ENCODE peak calls at places on chromosomes 7 and 10, in eight cellular contexts. W is HCT116, L is stomach, O is body of pancreas, U is sigmoid colon, C is transverse colon, P is adrenal gland, X is H54. Q is an unnamed sample.

GRCh38 chr7:47484923-47485639 is 96.8 kb downstream of the TNS3 start:
- DNase-seq in O (no peak), P (no peak), U (no peak), X (no peak), W (no peak), C (no peak), L (no peak), Q (no peak)

GRCh38 chr10:106320078-106320477 is 844.4 kb downstream of the SORCS1 start:
- DNase-seq in O (no peak), U (no peak), W (no peak), L (no peak), C (no peak), X (no peak), P (no peak), Q (no peak)

GRCh38 chr7:5430612-5430947 is 6.9 kb upstream of the TNRC18 start:
- DNase-seq in C (no peak), X (no peak), P (no peak), O (no peak), L (no peak), U (no peak), W (no peak), Q (no peak)

GRCh38 chr10:106795619-106796018 is 368.9 kb downstream of the SORCS1 start:
- DNase-seq in C (peak; percentile 19), O (peak; percentile 48), L (no peak), W (no peak), P (peak; percentile 60), U (peak; percentile 77), X (no peak), Q (peak; percentile 18)

GRCh38 chr7:148746139-148746538 is 47.4 kb downstream of the CUL1 start:
- DNase-seq in W (no peak), O (no peak), L (no peak), C (no peak), U (no peak), P (no peak), X (no peak), Q (no peak)

GRCh38 chr7:43942997-43943701 is 16.9 kb downstream of the UBE2D4 start:
- DNase-seq in X (no peak), O (peak; percentile 72), U (peak; percentile 27), C (peak; percentile 33), P (no peak), W (no peak), L (peak; percentile 28), Q (no peak)

GRCh38 chr7:78970440-78970916 is 483.0 kb downstream of the MAGI2 start:
- DNase-seq in X (no peak), L (no peak), W (no peak), U (no peak), P (no peak), C (no peak), O (no peak), Q (no peak)

GRCh38 chr10:65275296-65275695 is 1650.5 kb upstream of the LRRTM3 start:
- DNase-seq in U (no peak), P (no peak), C (no peak), L (no peak), W (no peak), X (no peak), O (no peak), Q (no peak)

GRCh38 chr7:117250245-117250644 is 72.6 kb downstream of the WNT2 start:
- DNase-seq in O (no peak), X (no peak), C (no peak), W (no peak), U (no peak), P (no peak), L (no peak), Q (no peak)

GRCh38 chr10:124669824-124670654 is 74.1 kb downstream of the FAM53B start:
- DNase-seq in U (no peak), O (no peak), X (no peak), W (no peak), L (no peak), C (no peak), P (no peak), Q (no peak)

GRCh38 chr7:38169862-38170261 is 8.2 kb upstream of the STARD3NL start:
- DNase-seq in C (no peak), P (no peak), U (peak; percentile 73), L (no peak), X (peak; percentile 78), O (peak; percentile 42), W (no peak), Q (no peak)

GRCh38 chr10:75272896-75273295 is 37.1 kb upstream of the COMTD1 start:
- DNase-seq in U (no peak), P (peak; percentile 84), L (peak; percentile 57), O (peak; percentile 45), X (no peak), C (no peak), W (no peak), Q (no peak)

GRCh38 chr7:106039486-106040060 is 72.5 kb downstream of the SYPL1 start:
- DNase-seq in X (no peak), W (no peak), U (peak; percentile 88), C (peak; percentile 26), L (no peak), O (no peak), P (no peak), Q (no peak)

GRCh38 chr10:33697016-33697415 is 362.5 kb upstream of the NRP1 start:
- DNase-seq in O (no peak), U (no peak), W (no peak), X (no peak), L (no peak), C (no peak), P (no peak), Q (no peak)

GRCh38 chr7:90579181-90579688 is 16.9 kb upstream of the CDK14 start:
- DNase-seq in P (no peak), O (no peak), W (no peak), X (no peak), C (no peak), L (no peak), U (no peak), Q (no peak)

GRCh38 chr10:71274901-71275796 is 43.9 kb upstream of the SLC29A3 start:
- DNase-seq in X (no peak), C (no peak), O (no peak), U (no peak), L (no peak), W (no peak), P (no peak), Q (no peak)

GRCh38 chr7:130352335-130353074 is 7.9 kb downstream of the CPA5 start:
- DNase-seq in O (no peak), X (no peak), P (peak; percentile 76), L (no peak), U (no peak), C (no peak), W (no peak), Q (no peak)

GRCh38 chr10:110209926-110210662 is 2.7 kb downstream of the MXI1 start:
- DNase-seq in W (no peak), X (no peak), L (peak; percentile 71), U (peak; percentile 90), O (peak; percentile 61), C (peak; percentile 64), P (peak; percentile 84), Q (peak; percentile 85)

GRCh38 chr7:16123117-16123770 is 298.1 kb downstream of the CRPPA start:
- DNase-seq in O (no peak), X (no peak), C (no peak), P (no peak), L (no peak), U (no peak), W (no peak), Q (no peak)

GRCh38 chr10:113073549-113074189 is 123.6 kb downstream of the TCF7L2 start:
- DNase-seq in C (peak; percentile 86), P (peak; percentile 71), L (peak; percentile 79), O (peak; percentile 54), U (peak; percentile 93), X (peak; percentile 80), W (peak; percentile 97), Q (no peak)
- TF ChIP-seq POLR2A in C (no peak), P (no peak), L (no peak), O (no peak), U (no peak), X (peak; percentile 12), W (peak; percentile 77), Q (no peak)

GRCh38 chr7:87220026-87220733 is 648 bp upstream of the TMEM243 start:
- DNase-seq in X (peak; percentile 76), L (peak; percentile 87), P (peak; percentile 89), C (peak; percentile 90), W (peak; percentile 61), O (peak; percentile 82), U (peak; percentile 90), Q (peak; percentile 67)
- TF ChIP-seq POLR2A in X (peak; percentile 87), L (no peak), P (peak; percentile 88), C (peak; percentile 86), W (peak; percentile 62), O (peak; percentile 80), U (peak; percentile 62), Q (no peak)

DNA sequence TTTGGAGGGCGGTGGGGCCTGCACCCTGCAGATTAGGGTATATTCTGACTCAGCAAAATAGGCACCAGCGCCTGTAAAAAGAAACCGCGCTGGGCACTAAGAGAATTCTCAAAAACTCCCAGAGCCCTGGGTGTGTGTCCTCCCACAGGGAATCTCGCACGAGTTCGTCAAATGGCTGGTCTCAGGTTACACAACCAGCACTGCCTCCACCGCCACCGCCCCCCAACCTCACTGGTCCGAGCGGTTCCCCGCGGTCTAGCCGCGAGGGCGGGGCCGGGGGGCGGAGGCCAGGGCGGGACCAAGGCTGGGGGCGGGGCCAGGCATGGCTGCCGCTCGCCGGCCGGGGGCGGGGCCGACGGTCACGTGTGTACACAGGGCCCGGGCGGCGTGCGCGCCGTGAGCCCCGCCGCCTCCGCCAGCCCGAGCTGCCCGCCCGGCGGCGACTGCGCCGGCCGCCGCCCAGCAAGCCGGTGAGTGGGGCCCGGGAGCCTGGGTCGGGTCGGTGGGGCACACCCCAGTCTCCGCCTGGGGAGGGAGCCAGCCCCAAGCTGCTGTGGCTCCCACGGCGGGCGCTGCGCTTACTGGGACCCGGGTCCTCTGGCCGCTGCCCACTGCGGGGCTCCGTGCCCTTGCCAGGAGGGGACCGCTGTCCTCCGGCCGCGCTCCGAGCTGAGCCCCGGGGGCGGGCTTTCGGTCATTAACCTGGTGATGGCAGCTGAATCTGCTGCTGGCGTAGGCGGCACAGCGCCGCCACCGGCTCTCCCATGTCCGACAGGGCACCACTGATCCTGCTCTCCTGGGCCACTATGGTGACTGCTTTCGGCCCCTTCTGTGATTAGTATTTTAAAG is at the start of gene GPR146:
- DNase-seq in P (peak; percentile 99), U (peak; percentile 99), W (peak; percentile 86), X (peak; percentile 100), C (peak; percentile 98), O (peak; percentile 98), L (peak; percentile 97), Q (peak; percentile 97)
- TF ChIP-seq POLR2A in P (peak; percentile 81), U (peak; percentile 59), W (peak; percentile 21), X (peak; percentile 45), C (peak; percentile 57), O (peak; percentile 68), L (no peak), Q (peak; percentile 57)

GRCh38 chr10:13299437-13300287 is at the start of gene PHYH:
- DNase-seq in P (peak; percentile 96), O (peak; percentile 92), X (peak; percentile 87), W (peak; percentile 64), U (peak; percentile 97), C (peak; percentile 94), L (peak; percentile 94), Q (peak; percentile 88)
- TF ChIP-seq POLR2A in P (peak; percentile 94), O (peak; percentile 86), X (peak; percentile 84), W (peak; percentile 67), U (peak; percentile 70), C (peak; percentile 88), L (no peak), Q (peak; percentile 80)